ENCODE peak calls at places on chromosome 19, in eight cellular contexts. D is activated CD4-positive, alpha-beta T cell treated with anti-CD3 and anti-CD28 coated beads, Interleukin-2, amount 50 U/mL, for 1 hour; I is endothelial cell; A is GM13976; T is stomach; Z is Kasumi-1; J is stimulated activated CD4-positive, alpha-beta T cell treated with anti-CD3 and anti-CD28 coated beads, Interleukin-12 subunit alpha, Interleukin-12 subunit beta, amount 100 ng/mL, for 24 hours; Y is HTR-8/SVneo. B is an unnamed sample.

GRCh38 chr19:47417746-47418594 is 1.4 kb downstream of the MEIS3 start:
- DNase-seq in Z (no peak), D (no peak), Y (no peak), A (no peak), I (no peak), T (no peak), J (no peak), B (no peak)

GRCh38 chr19:49249933-49250332 is 75.1 kb downstream of the SLC6A16 start:
- DNase-seq in Y (no peak), Z (no peak), T (no peak), A (no peak), J (no peak), I (no peak), D (no peak), B (no peak)

GRCh38 chr19:2500861-2501260 is 24.9 kb downstream of the GADD45B start:
- DNase-seq in I (no peak), T (no peak), Z (no peak), Y (no peak), J (no peak), D (no peak), A (no peak), B (no peak)

GRCh38 chr19:30227661-30228112 is 144.5 kb upstream of the ZNF536 start:
- DNase-seq in A (peak; percentile 86), T (peak; percentile 33), Z (peak; percentile 35), D (peak; percentile 16), Y (peak; percentile 51), I (peak; percentile 89), J (no peak), B (peak; percentile 84)

GRCh38 chr19:46863818-46864629 is 3.2 kb downstream of the ARHGAP35 start:
- DNase-seq in A (no peak), I (no peak), J (no peak), T (peak; percentile 39), Y (peak; percentile 85), D (no peak), Z (no peak), B (peak; percentile 63)

GRCh38 chr19:20664917-20665781 is 3.8 kb upstream of the ZNF626 start:
- DNase-seq in A (no peak), Y (no peak), I (no peak), D (no peak), J (no peak), T (no peak), Z (no peak), B (peak; percentile 85)

GRCh38 chr19:30556230-30556711 is 184.1 kb downstream of the ZNF536 start:
- DNase-seq in A (no peak), D (no peak), I (no peak), J (no peak), Y (no peak), Z (no peak), T (no peak), B (no peak)

GRCh38 chr19:17079710-17080440 is 4.3 kb downstream of the MYO9B start:
- DNase-seq in Z (no peak), I (no peak), D (peak; percentile 57), J (peak; percentile 51), A (peak; percentile 79), T (peak; percentile 74), Y (peak; percentile 89), B (peak; percentile 90)

GRCh38 chr19:10105241-10106099 is 692 bp upstream of the PPAN start:
- DNase-seq in A (peak; percentile 74), Z (no peak), J (peak; percentile 68), D (peak; percentile 70), I (no peak), T (no peak), Y (no peak), B (no peak)

GRCh38 chr19:4220188-4220587 is 9.1 kb upstream of the EBI3 start:
- DNase-seq in J (no peak), Z (no peak), D (no peak), T (no peak), I (no peak), A (no peak), Y (no peak), B (no peak)

GRCh38 chr19:50554212-50554611 is 14.0 kb downstream of the LRRC4B start:
- DNase-seq in A (no peak), I (no peak), Z (no peak), D (no peak), J (no peak), Y (no peak), T (no peak), B (no peak)

GRCh38 chr19:10828981-10829821 is 6.8 kb downstream of the TMED1 start:
- DNase-seq in Y (no peak), A (no peak), T (no peak), I (no peak), Z (peak; percentile 22), D (no peak), J (no peak), B (no peak)

GRCh38 chr19:43290568-43291359 is 21.4 kb upstream of the PSG9 start:
- DNase-seq in Y (no peak), A (no peak), J (no peak), T (no peak), D (no peak), Z (no peak), I (peak; percentile 18), B (no peak)

GRCh38 chr19:1133471-1133929 is 29.7 kb downstream of the GPX4 start:
- DNase-seq in I (no peak), T (peak; percentile 56), D (peak; percentile 73), J (peak; percentile 57), Y (peak; percentile 34), A (peak; percentile 93), Z (peak; percentile 85), B (peak; percentile 69)

GRCh38 chr19:16587031-16588023 is 15.1 kb upstream of the SLC35E1 start:
- DNase-seq in D (peak; percentile 69), A (peak; percentile 47), I (no peak), J (no peak), Z (peak; percentile 91), Y (no peak), T (no peak), B (no peak)

GRCh38 chr19:14004619-14005380 is 1.3 kb downstream of the RFX1 start:
- DNase-seq in A (no peak), J (no peak), D (no peak), I (no peak), Z (peak; percentile 81), Y (no peak), T (peak; percentile 47), B (peak; percentile 82)

GRCh38 chr19:35209646-35210045 is 18.9 kb downstream of the FAM187B start:
- DNase-seq in Y (no peak), Z (no peak), J (no peak), A (no peak), I (no peak), T (no peak), D (no peak), B (no peak)

GRCh38 chr19:16903347-16903746 is 14.5 kb downstream of the F2RL3 start:
- DNase-seq in Y (no peak), J (no peak), I (no peak), A (no peak), Z (no peak), D (no peak), T (no peak), B (no peak)

GRCh38 chr19:1266818-1267440 is 2.2 kb upstream of the CIRBP start:
- DNase-seq in J (no peak), I (peak; percentile 89), T (peak; percentile 80), Z (no peak), Y (no peak), D (peak; percentile 64), A (no peak), B (peak; percentile 91)

GRCh38 chr19:51735759-51736449 is 12.1 kb upstream of the HAS1 start:
- DNase-seq in I (no peak), Z (peak; percentile 74), A (no peak), J (no peak), Y (peak; percentile 51), D (no peak), T (peak; percentile 50), B (peak; percentile 73)

GRCh38 chr19:13060233-13060963 is 42.3 kb downstream of the LYL1 start:
- DNase-seq in I (no peak), J (no peak), D (no peak), T (no peak), Z (no peak), A (no peak), Y (no peak), B (peak; percentile 64)

GRCh38 chr19:3263866-3264265 is 39.4 kb downstream of the CELF5 start:
- DNase-seq in Y (no peak), Z (no peak), D (no peak), T (no peak), I (no peak), A (no peak), J (no peak), B (no peak)

GRCh38 chr19:46764817-46765291 is 18.6 kb upstream of the STRN4 start:
- DNase-seq in T (no peak), Y (no peak), Z (no peak), D (no peak), A (no peak), J (no peak), I (no peak), B (no peak)

GRCh38 chr19:6161271-6161850 is 25.9 kb downstream of the ACSBG2 start:
- DNase-seq in J (peak; percentile 7), A (peak; percentile 64), I (no peak), D (peak; percentile 2), Z (peak; percentile 59), T (no peak), Y (no peak), B (peak; percentile 50)

GRCh38 chr19:49570138-49570856 is 10.1 kb downstream of the NOSIP start:
- DNase-seq in Z (peak; percentile 96), T (peak; percentile 65), I (peak; percentile 64), Y (peak; percentile 84), J (no peak), A (peak; percentile 87), D (peak; percentile 66), B (peak; percentile 55)

GRCh38 chr19:30119180-30119920 is 177.3 kb downstream of the URI1 start:
- DNase-seq in D (no peak), A (no peak), J (no peak), I (no peak), Y (no peak), Z (no peak), T (no peak), B (no peak)

GRCh38 chr19:38211206-38211605 is 12.8 kb downstream of the DPF1 start:
- DNase-seq in T (no peak), A (no peak), J (no peak), Y (no peak), D (no peak), I (no peak), Z (no peak), B (no peak)

GRCh38 chr19:5364674-5365073 is 24.1 kb upstream of the PTPRS start:
- DNase-seq in I (no peak), A (no peak), Z (no peak), Y (no peak), T (no peak), J (no peak), D (no peak), B (no peak)